ENCODE peak calls at places on chromosomes 6 and 20, in nine cellular contexts. Z is stomach, Y is GM23338, V is suprapubic skin, M is GM12878, U is spleen, R is SK-N-MC, N is sigmoid colon, I is endothelial cell of umbilical vein. Q is an unnamed sample.

GRCh38 chr6:53322188-53323029 is 26.3 kb downstream of the ELOVL5 start:
- DNase-seq in Z (no peak), Y (no peak), V (no peak), M (no peak), U (no peak), R (no peak), N (no peak), I (no peak), Q (no peak)

GRCh38 chr6:19327684-19328083 is 509.5 kb upstream of the ID4 start:
- DNase-seq in Z (no peak), Y (no peak), V (no peak), M (no peak), U (no peak), R (no peak), N (no peak), I (no peak), Q (no peak)

GRCh38 chr6:127893541-127893940 is 7.3 kb downstream of the THEMIS start:
- DNase-seq in Z (no peak), Y (peak; percentile 7), V (no peak), M (no peak), U (no peak), R (no peak), N (no peak), I (no peak), Q (no peak)

GRCh38 chr6:139449611-139450000 is 75.2 kb upstream of the CITED2 start:
- DNase-seq in Z (no peak), Y (peak; percentile 22), V (no peak), M (no peak), U (no peak), R (no peak), N (no peak), I (peak; percentile 23), Q (no peak)

GRCh38 chr6:37923514-37923913 is 104.0 kb downstream of the ZFAND3 start:
- DNase-seq in Z (no peak), Y (no peak), V (no peak), M (no peak), U (no peak), R (no peak), N (no peak), I (no peak), Q (no peak)

GRCh38 chr6:11772109-11772830 is 6.3 kb downstream of the ADTRP start:
- DNase-seq in Z (no peak), Y (no peak), V (no peak), M (no peak), U (no peak), R (no peak), N (peak; percentile 74), I (peak; percentile 60), Q (no peak)

GRCh38 chr6:31815025-31815838 is at the start of the genes HSPA1A and HSPA1L:
- DNase-seq in Z (peak; percentile 95), Y (peak; percentile 98), V (peak; percentile 98), M (no peak), U (peak; percentile 94), R (peak; percentile 74), N (peak; percentile 99), I (peak; percentile 97), Q (peak; percentile 57)

GRCh38 chr6:24428615-24429014 is 25.9 kb downstream of the MRS2 start:
- DNase-seq in Z (no peak), Y (no peak), V (no peak), M (no peak), U (no peak), R (no peak), N (no peak), I (no peak), Q (no peak)

GRCh38 chr20:46650575-46651090 is 626 bp downstream of the SLC13A3 start:
- DNase-seq in Z (no peak), Y (no peak), V (no peak), M (no peak), U (no peak), R (no peak), N (no peak), I (no peak), Q (no peak)

GRCh38 chr6:35590622-35591066 is 77.9 kb upstream of the TULP1 start:
- DNase-seq in Z (no peak), Y (no peak), V (no peak), M (no peak), U (no peak), R (no peak), N (peak; percentile 95), I (peak; percentile 38), Q (no peak)

GRCh38 chr6:166578536-166579233 is 7.8 kb downstream of the RAMACL start:
- DNase-seq in Z (no peak), Y (no peak), V (no peak), M (no peak), U (no peak), R (no peak), N (no peak), I (no peak), Q (no peak)

GRCh38 chr6:108526739-108527174 is 34.0 kb upstream of the FOXO3 start:
- DNase-seq in Z (no peak), Y (peak; percentile 80), V (no peak), M (no peak), U (no peak), R (no peak), N (no peak), I (peak; percentile 52), Q (peak; percentile 13)

GRCh38 chr6:70280462-70280861 is 22.4 kb downstream of the COL9A1 start:
- DNase-seq in Z (no peak), Y (peak; percentile 19), V (no peak), M (no peak), U (peak; percentile 54), R (no peak), N (no peak), I (no peak), Q (no peak)

GRCh38 chr6:144063744-144064401 is 31.5 kb downstream of the SF3B5 start:
- DNase-seq in Z (peak; percentile 93), Y (peak; percentile 77), V (peak; percentile 93), M (peak; percentile 59), U (peak; percentile 100), R (no peak), N (peak; percentile 82), I (peak; percentile 29), Q (peak; percentile 83)

GRCh38 chr20:1171461-1172093 is 13.2 kb downstream of the TMEM74B start:
- DNase-seq in Z (no peak), Y (peak; percentile 76), V (no peak), M (no peak), U (no peak), R (peak; percentile 2), N (no peak), I (peak; percentile 26), Q (no peak)

GRCh38 chr6:53252177-53252692 is 96.5 kb downstream of the ELOVL5 start:
- DNase-seq in Z (no peak), Y (no peak), V (no peak), M (no peak), U (no peak), R (no peak), N (no peak), I (no peak), Q (no peak)

GRCh38 chr6:67129780-67130179 is 1422.8 kb upstream of the EYS start:
- DNase-seq in Z (no peak), Y (peak; percentile 1), V (no peak), M (no peak), U (no peak), R (no peak), N (no peak), I (no peak), Q (no peak)

GRCh38 chr6:107418118-107418517 is 41.2 kb downstream of the PDSS2 start:
- DNase-seq in Z (no peak), Y (peak; percentile 77), V (no peak), M (no peak), U (no peak), R (no peak), N (no peak), I (no peak), Q (no peak)

GRCh38 chr20:50193169-50193850 is 2.7 kb downstream of the CEBPB start:
- DNase-seq in Z (no peak), Y (no peak), V (no peak), M (no peak), U (no peak), R (no peak), N (peak; percentile 76), I (no peak), Q (no peak)

GRCh38 chr20:19926581-19926980 is 90.6 kb upstream of the NAA20 start:
- DNase-seq in Z (no peak), Y (no peak), V (no peak), M (no peak), U (no peak), R (no peak), N (no peak), I (no peak), Q (no peak)

DNA sequence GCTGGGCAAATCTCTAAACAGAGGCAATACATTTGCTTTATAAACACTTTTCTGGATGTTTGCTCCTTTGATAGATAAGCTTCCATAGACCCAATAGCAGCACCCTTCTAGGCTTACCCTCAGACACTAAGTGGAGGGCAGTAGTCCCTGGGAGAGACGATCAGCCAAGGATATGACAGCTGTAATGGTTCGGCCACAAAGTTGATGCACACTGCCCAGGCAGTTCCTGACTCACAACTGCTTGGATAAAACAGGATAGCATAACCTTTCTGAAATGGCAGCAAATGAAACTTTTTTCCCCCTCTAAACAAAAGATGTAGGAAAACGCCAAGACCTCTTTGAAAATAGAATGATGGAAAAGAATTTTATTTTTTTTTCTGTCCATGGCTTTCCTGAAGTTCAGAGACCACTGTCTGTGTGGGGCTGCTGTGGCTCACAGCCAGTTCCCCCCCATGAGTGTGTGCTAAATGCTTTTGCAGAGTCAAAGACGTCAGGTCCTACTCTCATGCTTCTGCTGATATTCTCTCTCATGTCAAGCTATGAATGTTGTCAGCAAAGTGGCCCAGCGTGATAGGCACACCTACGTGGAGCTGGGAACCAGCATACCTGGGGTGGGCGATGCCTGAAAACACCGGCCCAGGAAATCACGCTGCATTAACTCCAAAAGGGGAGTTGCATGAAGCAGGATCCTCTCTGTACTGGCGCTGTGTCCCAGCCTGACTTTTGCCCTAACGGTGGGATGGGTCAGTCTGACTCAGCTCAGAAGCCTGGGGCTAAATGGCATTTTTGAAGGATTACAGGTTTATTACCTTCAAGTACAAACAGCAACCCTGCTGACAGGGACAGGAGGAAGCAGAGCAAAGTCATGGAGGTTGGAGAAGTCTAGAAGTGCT is 8.8 kb upstream of the MRPS10 start:
- DNase-seq in Z (no peak), Y (no peak), V (no peak), M (no peak), U (no peak), R (no peak), N (no peak), I (no peak), Q (no peak)
- TF ChIP-seq POLR2AphosphoS5 in Z (no peak), Y (no peak), V (no peak), M (no peak), U (no peak), R (no peak), N (no peak), I (no peak), Q (no peak)

GRCh38 chr6:14894105-14894504 is 351.8 kb upstream of the JARID2 start:
- DNase-seq in Z (no peak), Y (no peak), V (no peak), M (no peak), U (no peak), R (no peak), N (no peak), I (no peak), Q (no peak)
- TF ChIP-seq POLR2AphosphoS5 in Z (no peak), Y (no peak), V (no peak), M (no peak), U (no peak), R (no peak), N (no peak), I (no peak), Q (no peak)

GRCh38 chr6:138031417-138031816 is 75.8 kb downstream of the PERP start:
- DNase-seq in Z (no peak), Y (no peak), V (no peak), M (no peak), U (no peak), R (no peak), N (no peak), I (no peak), Q (no peak)
- TF ChIP-seq POLR2AphosphoS5 in Z (no peak), Y (no peak), V (no peak), M (no peak), U (no peak), R (no peak), N (no peak), I (no peak), Q (no peak)

GRCh38 chr6:29631860-29632731 is 887 bp downstream of the GABBR1 start:
- DNase-seq in Z (peak; percentile 54), Y (peak; percentile 72), V (peak; percentile 80), M (no peak), U (peak; percentile 91), R (no peak), N (peak; percentile 91), I (peak; percentile 36), Q (no peak)
- TF ChIP-seq POLR2AphosphoS5 in Z (no peak), Y (peak; percentile 73), V (no peak), M (no peak), U (no peak), R (peak; percentile 43), N (no peak), I (peak; percentile 54), Q (no peak)

Q was measured in GM12892.